ENCODE peak calls at places on chromosomes 5 and 9, in four cellular contexts. One of them, this sample, is unnamed. For H3K4me1, the result is how much of the 10 kb centered on the place peaks cover.

GRCh38 chr9:91241909-91242308 is 119.8 kb downstream of the AUH start:
- DNase-seq in fibroblast of lung: no peak
- DNase-seq in osteoblast: peak
- DNase-seq in heart right ventricle: no peak
- DNase-seq in this sample: no peak

GRCh38 chr5:127055880-127056653 is 17.2 kb downstream of the C5orf63 start:
- DNase-seq in osteoblast: no peak
- DNase-seq in fibroblast of lung: no peak
- DNase-seq in heart right ventricle: no peak
- DNase-seq in this sample: no peak

GRCh38 chr5:84274585-84275468 is 109.9 kb downstream of the EDIL3 start:
- DNase-seq in heart right ventricle: peak
- DNase-seq in osteoblast: no peak
- DNase-seq in fibroblast of lung: peak
- DNase-seq in this sample: no peak

GRCh38 chr9:13479071-13479470 is 199.6 kb upstream of the MPDZ start:
- DNase-seq in heart right ventricle: no peak
- DNase-seq in osteoblast: no peak
- DNase-seq in fibroblast of lung: no peak
- DNase-seq in this sample: no peak

GRCh38 chr5:143968071-143968878 is 156.3 kb downstream of the HMHB1 start:
- DNase-seq in osteoblast: peak
- DNase-seq in fibroblast of lung: peak
- DNase-seq in heart right ventricle: no peak
- DNase-seq in this sample: no peak

GRCh38 chr9:127503947-127504886 is 52.9 kb downstream of the LRSAM1 start:
- DNase-seq in fibroblast of lung: peak
- DNase-seq in osteoblast: peak
- DNase-seq in heart right ventricle: peak
- DNase-seq in this sample: peak

GRCh38 chr9:116860509-116861120 is 173.5 kb downstream of the TRIM32 start:
- DNase-seq in fibroblast of lung: peak
- DNase-seq in heart right ventricle: peak
- DNase-seq in osteoblast: peak
- DNase-seq in this sample: no peak

GRCh38 chr5:125049721-125050357 is 303.4 kb upstream of the ZNF608 start:
- DNase-seq in osteoblast: no peak
- DNase-seq in heart right ventricle: no peak
- DNase-seq in fibroblast of lung: peak
- DNase-seq in this sample: no peak

DNA sequence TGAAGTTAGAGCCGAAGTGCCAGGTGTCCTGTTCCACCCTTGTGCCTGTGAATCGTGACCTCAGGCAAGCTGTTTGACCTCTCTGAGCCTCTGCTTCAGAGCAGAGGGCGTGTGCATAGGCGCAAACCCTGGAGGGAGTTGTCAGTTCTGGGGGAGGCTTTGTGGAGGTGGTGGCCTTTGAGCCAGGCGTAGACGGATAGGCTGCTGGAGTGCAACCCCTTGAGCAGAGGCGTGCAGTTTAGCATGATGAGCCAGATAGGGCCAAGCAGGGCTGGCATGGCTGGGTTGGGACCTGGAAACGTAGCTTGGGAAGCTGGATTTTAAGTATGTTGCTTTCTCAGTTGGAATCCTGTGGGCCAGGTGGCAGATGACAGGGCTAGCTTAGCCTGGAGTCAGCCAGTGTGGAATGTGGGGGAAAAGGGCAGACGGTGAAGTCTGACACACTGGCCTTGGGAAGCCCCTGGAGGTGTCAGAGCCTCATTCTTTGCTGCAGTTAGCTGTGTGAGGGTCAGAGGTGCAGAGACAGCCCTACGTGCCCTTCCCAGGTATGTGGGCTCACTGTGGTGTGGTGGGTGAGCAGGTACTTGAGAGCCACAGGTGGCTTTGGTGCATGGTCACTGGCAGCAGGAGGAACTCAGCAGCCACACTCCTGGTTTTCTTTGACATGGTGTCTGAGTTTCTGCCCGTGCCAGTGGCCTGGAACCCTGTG is 93.4 kb downstream of the DAB2IP start:
- DNase-seq in osteoblast: no peak
- DNase-seq in fibroblast of lung: peak
- DNase-seq in heart right ventricle: no peak
- DNase-seq in this sample: no peak
- H3K4me1 ChIP-seq in osteoblast: under half
- H3K4me1 ChIP-seq in fibroblast of lung: under half
- H3K4me1 ChIP-seq in heart right ventricle: half or more
- H3K4me1 ChIP-seq in this sample: under half

GRCh38 chr9:123097709-123098459 is 64.4 kb downstream of the GPR21 start:
- DNase-seq in fibroblast of lung: no peak
- DNase-seq in heart right ventricle: no peak
- DNase-seq in osteoblast: no peak
- DNase-seq in this sample: no peak
- H3K27ac ChIP-seq in fibroblast of lung: no peak
- H3K27ac ChIP-seq in heart right ventricle: no peak
- H3K27ac ChIP-seq in osteoblast: no peak
- H3K27ac ChIP-seq in this sample: no peak

GRCh38 chr9:87957839-87958238 is 16.5 kb downstream of the CDK20 start:
- DNase-seq in fibroblast of lung: no peak
- DNase-seq in osteoblast: no peak
- DNase-seq in heart right ventricle: no peak
- DNase-seq in this sample: no peak

GRCh38 chr9:87963770-87964169 is 10.6 kb downstream of the CDK20 start:
- DNase-seq in fibroblast of lung: no peak
- DNase-seq in heart right ventricle: no peak
- DNase-seq in osteoblast: no peak
- DNase-seq in this sample: no peak

GRCh38 chr9:87954230-87954629 is 20.1 kb downstream of the CDK20 start:
- DNase-seq in fibroblast of lung: no peak
- DNase-seq in osteoblast: no peak
- DNase-seq in heart right ventricle: no peak
- DNase-seq in this sample: no peak

GRCh38 chr9:87959916-87960581 is 14.3 kb downstream of the CDK20 start:
- DNase-seq in osteoblast: no peak
- DNase-seq in fibroblast of lung: peak
- DNase-seq in heart right ventricle: no peak
- DNase-seq in this sample: no peak

GRCh38 chr9:87958591-87958990 is 15.7 kb downstream of the CDK20 start:
- DNase-seq in osteoblast: no peak
- DNase-seq in heart right ventricle: no peak
- DNase-seq in fibroblast of lung: no peak
- DNase-seq in this sample: no peak
- TF ChIP-seq CTCF in osteoblast: no peak
- TF ChIP-seq CTCF in heart right ventricle: no peak
- TF ChIP-seq CTCF in fibroblast of lung: no peak
- TF ChIP-seq CTCF in this sample: no peak

DNA sequence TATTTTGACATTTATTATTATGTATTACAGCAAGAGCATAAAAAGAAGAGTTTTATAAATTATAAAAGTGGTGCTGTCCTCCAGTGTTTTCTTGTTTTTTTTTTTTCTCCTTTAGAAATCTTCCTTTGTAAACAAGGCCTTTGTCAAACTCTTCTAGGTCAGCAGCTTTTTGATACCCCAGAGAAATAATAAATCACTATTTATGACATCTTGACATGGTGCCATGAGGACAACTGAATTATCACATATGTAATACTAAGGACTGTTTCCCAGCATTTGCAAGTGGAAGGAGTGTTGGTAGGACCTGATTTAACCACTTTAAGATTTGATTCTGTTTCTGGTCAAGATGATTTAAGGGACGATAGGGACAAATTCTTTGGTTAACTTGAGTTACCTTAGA is 4.6 kb downstream of the SMARCA2 start:
- DNase-seq in heart right ventricle: no peak
- DNase-seq in fibroblast of lung: no peak
- DNase-seq in osteoblast: no peak
- DNase-seq in this sample: no peak
- H3K4me1 ChIP-seq in heart right ventricle: half or more
- H3K4me1 ChIP-seq in fibroblast of lung: under half
- H3K4me1 ChIP-seq in osteoblast: under half
- H3K4me1 ChIP-seq in this sample: half or more

GRCh38 chr5:95935553-95936100 is 26.0 kb downstream of the ELL2 start:
- DNase-seq in fibroblast of lung: peak
- DNase-seq in osteoblast: no peak
- DNase-seq in heart right ventricle: no peak
- DNase-seq in this sample: no peak
- H3K27ac ChIP-seq in fibroblast of lung: no peak
- H3K27ac ChIP-seq in osteoblast: no peak
- H3K27ac ChIP-seq in heart right ventricle: no peak
- H3K27ac ChIP-seq in this sample: no peak

GRCh38 chr5:173287086-173287485 is 41.1 kb downstream of the STC2 start:
- DNase-seq in heart right ventricle: no peak
- DNase-seq in osteoblast: no peak
- DNase-seq in fibroblast of lung: no peak
- DNase-seq in this sample: no peak

GRCh38 chr5:173281910-173282309 is 46.3 kb downstream of the STC2 start:
- DNase-seq in heart right ventricle: peak
- DNase-seq in osteoblast: peak
- DNase-seq in fibroblast of lung: no peak
- DNase-seq in this sample: no peak

GRCh38 chr5:173279166-173279565 is 44.2 kb upstream of the NKX2-5 start:
- DNase-seq in osteoblast: no peak
- DNase-seq in heart right ventricle: no peak
- DNase-seq in fibroblast of lung: no peak
- DNase-seq in this sample: no peak

GRCh38 chr5:173282916-173283315 is 45.3 kb downstream of the STC2 start:
- DNase-seq in fibroblast of lung: no peak
- DNase-seq in heart right ventricle: no peak
- DNase-seq in osteoblast: no peak
- DNase-seq in this sample: no peak

DNA sequence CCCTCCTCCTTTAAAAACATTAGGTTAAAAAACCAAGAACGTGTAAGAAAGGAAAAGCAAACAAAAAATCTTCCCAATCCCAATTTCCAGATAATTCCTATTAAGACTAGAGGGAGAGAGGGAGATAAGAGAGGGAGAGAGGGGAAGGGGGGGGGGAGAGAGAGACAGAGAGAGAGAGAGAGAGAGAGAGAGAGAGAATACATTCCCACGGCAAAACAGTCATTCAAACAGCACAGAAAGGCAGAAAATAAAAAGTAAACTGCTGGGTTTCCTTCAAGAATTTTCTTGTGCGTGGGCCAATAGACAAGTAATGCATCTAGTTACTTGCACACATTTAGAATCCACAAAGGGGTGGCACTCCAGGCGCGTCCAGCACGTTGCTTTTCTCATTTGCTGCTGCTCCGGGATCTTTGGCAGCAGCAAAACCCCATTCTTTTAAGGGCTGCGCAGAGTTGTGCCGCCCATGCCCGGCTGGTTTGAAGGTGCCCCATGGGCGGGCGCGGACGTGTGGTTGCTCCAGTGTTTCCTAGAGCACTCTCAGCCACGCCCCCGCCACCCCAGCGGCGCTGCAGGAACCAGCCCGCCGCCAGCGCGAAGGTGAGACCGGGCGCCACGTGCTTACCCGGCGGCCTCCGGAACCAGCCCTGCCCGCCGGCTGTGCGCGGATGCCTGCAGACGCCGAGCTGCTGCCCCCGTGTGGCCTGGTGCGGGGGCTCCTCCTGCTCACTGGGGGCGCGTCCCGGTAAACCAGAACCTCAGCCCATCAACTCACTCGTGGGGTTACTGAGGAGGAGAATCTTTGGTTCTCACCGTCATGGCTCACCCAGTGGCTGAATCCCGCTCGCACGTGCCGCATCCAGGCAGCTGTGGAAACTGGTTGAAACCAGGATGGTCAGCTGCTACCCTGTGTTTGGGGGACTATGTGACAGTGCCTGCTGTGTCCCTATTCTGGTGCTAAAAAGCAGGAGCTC is 44.6 kb downstream of the STC2 start:
- DNase-seq in fibroblast of lung: peak
- DNase-seq in osteoblast: peak
- DNase-seq in heart right ventricle: peak
- DNase-seq in this sample: peak
- TF ChIP-seq CTCF in fibroblast of lung: peak
- TF ChIP-seq CTCF in osteoblast: peak
- TF ChIP-seq CTCF in heart right ventricle: peak
- TF ChIP-seq CTCF in this sample: peak

GRCh38 chr5:2742921-2743679 is 8.4 kb downstream of the IRX2 start:
- DNase-seq in fibroblast of lung: no peak
- DNase-seq in osteoblast: peak
- DNase-seq in heart right ventricle: no peak
- DNase-seq in this sample: no peak
- H3K4me1 ChIP-seq in fibroblast of lung: under half
- H3K4me1 ChIP-seq in osteoblast: under half
- H3K4me1 ChIP-seq in heart right ventricle: under half
- H3K4me1 ChIP-seq in this sample: under half

GRCh38 chr9:137493163-137494103 is 34.3 kb upstream of the NSMF start:
- DNase-seq in osteoblast: peak
- DNase-seq in heart right ventricle: no peak
- DNase-seq in fibroblast of lung: peak
- DNase-seq in this sample: no peak

GRCh38 chr9:137490532-137491186 is 31.5 kb upstream of the NSMF start:
- DNase-seq in osteoblast: peak
- DNase-seq in heart right ventricle: no peak
- DNase-seq in fibroblast of lung: no peak
- DNase-seq in this sample: no peak

GRCh38 chr9:137491735-137492432 is 32.8 kb upstream of the NSMF start:
- DNase-seq in heart right ventricle: no peak
- DNase-seq in osteoblast: peak
- DNase-seq in fibroblast of lung: no peak
- DNase-seq in this sample: no peak

GRCh38 chr9:137494104-137494544 is 35.0 kb upstream of the NSMF start:
- DNase-seq in heart right ventricle: no peak
- DNase-seq in osteoblast: peak
- DNase-seq in fibroblast of lung: no peak
- DNase-seq in this sample: no peak

DNA sequence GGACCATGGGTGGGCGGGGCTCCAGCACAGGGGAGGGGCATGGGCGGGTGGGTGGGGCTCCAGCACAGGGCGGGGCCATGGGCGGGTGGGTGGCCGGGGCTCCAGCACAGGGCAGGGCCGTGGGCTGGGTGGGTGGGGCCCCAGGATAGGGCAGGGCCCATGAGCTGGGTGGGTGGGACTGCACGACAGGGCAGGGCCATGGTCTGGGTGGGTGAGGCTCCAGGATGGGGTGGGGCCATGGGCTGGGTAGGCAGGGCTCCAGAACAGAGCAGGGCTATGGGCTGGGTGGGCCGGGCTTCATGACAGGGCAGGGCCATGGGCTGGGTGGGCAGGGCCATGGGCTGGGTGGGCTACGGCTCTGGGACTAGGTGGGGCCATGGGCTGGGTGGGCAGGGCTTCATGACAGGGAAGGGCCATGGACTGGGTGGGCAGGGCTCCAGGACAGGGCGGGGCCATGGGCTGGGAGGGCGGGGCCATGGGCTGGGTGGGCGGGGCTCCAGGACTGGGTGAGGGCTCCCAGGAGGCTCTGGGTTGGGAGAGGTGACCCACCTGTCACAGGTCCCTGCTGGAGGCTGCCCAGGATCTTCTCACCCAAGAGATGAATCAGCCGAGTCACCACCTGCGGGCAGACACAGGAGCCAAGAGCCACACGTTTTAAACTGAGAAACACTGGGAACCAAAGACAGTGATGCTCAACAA is 33.5 kb upstream of the NSMF start:
- DNase-seq in osteoblast: peak
- DNase-seq in heart right ventricle: no peak
- DNase-seq in fibroblast of lung: no peak
- DNase-seq in this sample: no peak
- H3K27ac ChIP-seq in osteoblast: no peak
- H3K27ac ChIP-seq in heart right ventricle: no peak
- H3K27ac ChIP-seq in fibroblast of lung: no peak
- H3K27ac ChIP-seq in this sample: no peak

GRCh38 chr9:89009049-89009840 is 18.0 kb downstream of the S1PR3 start:
- DNase-seq in heart right ventricle: no peak
- DNase-seq in fibroblast of lung: no peak
- DNase-seq in osteoblast: no peak
- DNase-seq in this sample: no peak
- TF ChIP-seq CTCF in heart right ventricle: no peak
- TF ChIP-seq CTCF in fibroblast of lung: peak
- TF ChIP-seq CTCF in osteoblast: peak
- TF ChIP-seq CTCF in this sample: no peak

This sample was measured in CD8-positive, alpha-beta T cell.